ENCODE peak calls at places on chromosomes 12 and 14, in four cellular contexts. One of them, this sample, is unnamed.

GRCh38 chr12:131850856-131851559 is 22.8 kb downstream of the MMP17 start:
- DNase-seq in neuronal stem cell: no peak
- DNase-seq in IMR-90: no peak
- DNase-seq in mesendoderm: no peak
- DNase-seq in this sample: peak

GRCh38 chr14:22997676-22998323 is 12.1 kb downstream of the C14orf93 start:
- DNase-seq in neuronal stem cell: no peak
- DNase-seq in IMR-90: no peak
- DNase-seq in mesendoderm: no peak
- DNase-seq in this sample: no peak

GRCh38 chr14:38405851-38406630 is 150.1 kb upstream of the CLEC14A start:
- DNase-seq in neuronal stem cell: peak
- DNase-seq in IMR-90: peak
- DNase-seq in mesendoderm: peak
- DNase-seq in this sample: peak

GRCh38 chr14:63726499-63726898 is 1.4 kb downstream of the SGPP1 start:
- DNase-seq in neuronal stem cell: no peak
- DNase-seq in IMR-90: no peak
- DNase-seq in mesendoderm: no peak
- DNase-seq in this sample: no peak

GRCh38 chr12:68479261-68479581 is 131.5 kb upstream of the RAP1B start:
- DNase-seq in neuronal stem cell: no peak
- DNase-seq in IMR-90: peak
- DNase-seq in mesendoderm: no peak
- DNase-seq in this sample: no peak

GRCh38 chr12:45049912-45050318 is 984 bp downstream of the DBX2 start:
- DNase-seq in neuronal stem cell: peak
- DNase-seq in IMR-90: no peak
- DNase-seq in mesendoderm: peak
- DNase-seq in this sample: no peak

GRCh38 chr14:49594347-49595089 is 4.2 kb upstream of the LRR1 start:
- DNase-seq in neuronal stem cell: no peak
- DNase-seq in IMR-90: peak
- DNase-seq in mesendoderm: no peak
- DNase-seq in this sample: no peak

GRCh38 chr12:26473291-26473690 is 277.9 kb downstream of the SSPN start:
- DNase-seq in neuronal stem cell: no peak
- DNase-seq in IMR-90: peak
- DNase-seq in mesendoderm: no peak
- DNase-seq in this sample: no peak

GRCh38 chr14:62645649-62646048 is 399.6 kb downstream of the KCNH5 start:
- DNase-seq in neuronal stem cell: no peak
- DNase-seq in IMR-90: peak
- DNase-seq in mesendoderm: no peak
- DNase-seq in this sample: no peak

GRCh38 chr14:63478024-63478423 is 65.2 kb downstream of the PPP2R5E start:
- DNase-seq in neuronal stem cell: no peak
- DNase-seq in IMR-90: no peak
- DNase-seq in mesendoderm: no peak
- DNase-seq in this sample: no peak

GRCh38 chr14:100592461-100592871 is 5.2 kb upstream of the BEGAIN start:
- DNase-seq in neuronal stem cell: no peak
- DNase-seq in IMR-90: no peak
- DNase-seq in mesendoderm: no peak
- DNase-seq in this sample: no peak

GRCh38 chr12:13661005-13661887 is 320.2 kb downstream of the GRIN2B start:
- DNase-seq in neuronal stem cell: peak
- DNase-seq in IMR-90: peak
- DNase-seq in mesendoderm: peak
- DNase-seq in this sample: peak

GRCh38 chr12:65720136-65720535 is 104.1 kb upstream of the HMGA2 start:
- DNase-seq in neuronal stem cell: no peak
- DNase-seq in IMR-90: peak
- DNase-seq in mesendoderm: no peak
- DNase-seq in this sample: no peak

GRCh38 chr14:95759952-95760351 is 46.0 kb upstream of the TCL1A start:
- DNase-seq in neuronal stem cell: no peak
- DNase-seq in IMR-90: no peak
- DNase-seq in mesendoderm: peak
- DNase-seq in this sample: no peak

GRCh38 chr12:63090716-63091115 is 60.3 kb downstream of the AVPR1A start:
- DNase-seq in neuronal stem cell: no peak
- DNase-seq in IMR-90: no peak
- DNase-seq in mesendoderm: no peak
- DNase-seq in this sample: no peak

GRCh38 chr14:71908141-71908540 is 24.1 kb upstream of the RGS6 start:
- DNase-seq in neuronal stem cell: no peak
- DNase-seq in IMR-90: no peak
- DNase-seq in mesendoderm: peak
- DNase-seq in this sample: no peak

GRCh38 chr14:104281768-104282301 is 143.4 kb downstream of the KIF26A start:
- DNase-seq in neuronal stem cell: no peak
- DNase-seq in IMR-90: no peak
- DNase-seq in mesendoderm: no peak
- DNase-seq in this sample: peak

GRCh38 chr14:25396128-25396527 is 346.2 kb upstream of the STXBP6 start:
- DNase-seq in neuronal stem cell: no peak
- DNase-seq in IMR-90: no peak
- DNase-seq in mesendoderm: no peak
- DNase-seq in this sample: no peak

GRCh38 chr12:122830517-122831214 is 4.6 kb upstream of the HIP1R start:
- DNase-seq in neuronal stem cell: no peak
- DNase-seq in IMR-90: peak
- DNase-seq in mesendoderm: peak
- DNase-seq in this sample: no peak

GRCh38 chr14:71050227-71050823 is 143.1 kb downstream of the PCNX1 start:
- DNase-seq in neuronal stem cell: no peak
- DNase-seq in IMR-90: peak
- DNase-seq in mesendoderm: peak
- DNase-seq in this sample: no peak

GRCh38 chr12:58554522-58555157 is 365.7 kb downstream of the LRIG3 start:
- DNase-seq in neuronal stem cell: no peak
- DNase-seq in IMR-90: no peak
- DNase-seq in mesendoderm: no peak
- DNase-seq in this sample: no peak

GRCh38 chr12:131756441-131756840 is 45.6 kb downstream of the SFSWAP start:
- DNase-seq in neuronal stem cell: no peak
- DNase-seq in IMR-90: no peak
- DNase-seq in mesendoderm: no peak
- DNase-seq in this sample: no peak

GRCh38 chr12:14611640-14612203 is 44.0 kb upstream of the PLBD1 start:
- DNase-seq in neuronal stem cell: no peak
- DNase-seq in IMR-90: no peak
- DNase-seq in mesendoderm: no peak
- DNase-seq in this sample: no peak

GRCh38 chr12:111412007-111412829 is 6.5 kb downstream of the SH2B3 start:
- DNase-seq in neuronal stem cell: no peak
- DNase-seq in IMR-90: no peak
- DNase-seq in mesendoderm: peak
- DNase-seq in this sample: peak

GRCh38 chr12:124430491-124430890 is 135.6 kb downstream of the RFLNA start:
- DNase-seq in neuronal stem cell: no peak
- DNase-seq in IMR-90: no peak
- DNase-seq in mesendoderm: no peak
- DNase-seq in this sample: no peak

GRCh38 chr14:30058401-30058800 is 130.8 kb upstream of the PRKD1 start:
- DNase-seq in neuronal stem cell: no peak
- DNase-seq in IMR-90: peak
- DNase-seq in mesendoderm: no peak
- DNase-seq in this sample: no peak

GRCh38 chr14:43147480-43147879 is 1359.6 kb downstream of the FSCB start:
- DNase-seq in neuronal stem cell: no peak
- DNase-seq in IMR-90: peak
- DNase-seq in mesendoderm: no peak
- DNase-seq in this sample: no peak

GRCh38 chr12:116040412-116040811 is 237.1 kb downstream of the MED13L start:
- DNase-seq in neuronal stem cell: no peak
- DNase-seq in IMR-90: peak
- DNase-seq in mesendoderm: no peak
- DNase-seq in this sample: no peak

GRCh38 chr14:96243785-96244184 is 12.2 kb upstream of the BDKRB1 start:
- DNase-seq in neuronal stem cell: no peak
- DNase-seq in IMR-90: peak
- DNase-seq in mesendoderm: no peak
- DNase-seq in this sample: no peak

GRCh38 chr12:122449317-122449716 is 26.8 kb upstream of the CLIP1 start:
- DNase-seq in neuronal stem cell: no peak
- DNase-seq in IMR-90: peak
- DNase-seq in mesendoderm: no peak
- DNase-seq in this sample: no peak

GRCh38 chr12:754871-755562 is 2.6 kb downstream of the WNK1 start:
- DNase-seq in neuronal stem cell: no peak
- DNase-seq in IMR-90: peak
- DNase-seq in mesendoderm: peak
- DNase-seq in this sample: no peak

GRCh38 chr14:23492618-23493272 is 23.2 kb downstream of the NGDN start:
- DNase-seq in neuronal stem cell: no peak
- DNase-seq in IMR-90: peak
- DNase-seq in mesendoderm: peak
- DNase-seq in this sample: no peak

GRCh38 chr14:34436960-34437728 is 24.9 kb downstream of the SPTSSA start:
- DNase-seq in neuronal stem cell: no peak
- DNase-seq in IMR-90: no peak
- DNase-seq in mesendoderm: no peak
- DNase-seq in this sample: no peak

DNA sequence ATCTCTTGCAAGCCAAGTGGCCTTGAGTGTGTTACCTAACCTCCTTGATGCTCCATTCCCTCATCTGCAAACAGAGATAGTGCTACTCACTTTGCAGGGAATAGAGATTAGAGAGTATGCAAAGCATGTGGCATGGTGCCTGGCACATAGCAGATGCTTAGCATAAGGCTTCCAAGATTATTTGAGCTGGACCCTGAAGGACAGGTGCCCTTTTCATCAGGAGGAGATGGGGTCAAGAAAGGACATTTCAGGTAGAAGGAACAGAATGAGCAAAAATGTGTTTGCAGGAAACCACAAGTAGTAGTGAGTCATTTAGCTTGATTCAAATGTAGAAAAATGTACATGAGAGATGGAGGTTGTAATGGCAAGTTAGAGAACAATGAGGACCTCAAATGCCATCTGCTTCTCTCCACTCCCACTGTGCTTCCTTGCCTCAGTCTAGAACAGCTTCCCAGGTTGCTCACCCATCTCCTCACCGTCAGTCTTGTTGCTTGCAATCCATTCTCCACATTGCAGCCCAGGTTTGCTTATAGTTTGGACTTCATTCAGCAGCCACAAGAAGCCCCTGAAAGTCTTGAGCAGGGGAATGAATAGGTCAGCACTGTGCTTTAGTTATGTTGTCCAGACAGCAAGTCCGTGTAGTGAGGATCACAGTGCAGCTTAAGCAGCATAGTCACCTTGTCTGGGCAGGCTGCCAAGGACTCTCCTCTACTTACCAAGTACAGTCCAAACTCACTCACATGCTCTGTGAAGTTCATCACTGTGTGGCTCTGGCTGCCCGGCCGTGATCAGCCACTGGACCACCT is 536.3 kb upstream of the CCDC196 start:
- DNase-seq in neuronal stem cell: no peak
- DNase-seq in IMR-90: peak
- DNase-seq in mesendoderm: peak
- DNase-seq in this sample: no peak
- H3K23ac ChIP-seq in neuronal stem cell: no peak
- H3K23ac ChIP-seq in IMR-90: no peak
- H3K23ac ChIP-seq in mesendoderm: no peak
- H3K23ac ChIP-seq in this sample: no peak

DNA sequence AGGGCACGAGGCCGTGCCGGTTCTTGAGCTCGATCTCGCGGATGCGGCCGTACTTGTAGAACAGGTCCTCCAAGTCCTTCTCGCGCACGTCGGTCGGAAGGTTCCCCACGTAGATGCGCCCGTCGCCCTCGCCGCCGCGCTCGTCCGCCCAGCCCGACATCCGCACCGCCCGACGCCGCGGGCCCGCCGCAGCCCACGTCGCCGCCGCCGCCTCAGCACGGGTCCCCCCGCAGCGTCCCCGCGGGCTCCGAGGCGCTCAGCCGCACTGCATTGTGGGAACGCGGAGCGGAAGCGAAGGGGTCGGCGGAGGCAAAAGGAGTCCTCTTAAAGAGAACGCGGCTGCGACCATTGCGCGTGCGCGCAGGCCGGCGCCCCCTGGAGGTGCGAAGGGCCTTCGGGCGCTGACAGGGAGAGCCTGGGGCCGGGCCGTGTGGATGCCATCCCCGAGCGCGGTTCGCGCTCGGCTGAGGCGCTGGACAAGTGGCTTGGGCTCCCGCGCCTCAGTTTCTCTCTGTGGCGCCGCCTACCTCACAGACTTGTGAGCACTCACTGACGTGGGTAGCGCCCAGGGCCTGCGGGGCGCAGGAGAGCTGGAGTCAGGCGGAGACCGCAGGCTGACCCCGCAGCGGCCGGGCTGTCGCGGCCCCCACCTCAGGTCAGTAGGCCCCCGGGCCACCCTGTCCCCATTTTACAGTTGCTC is at the start of gene SRSF9:
- DNase-seq in neuronal stem cell: peak
- DNase-seq in IMR-90: peak
- DNase-seq in mesendoderm: peak
- DNase-seq in this sample: peak
- H3K23ac ChIP-seq in neuronal stem cell: peak
- H3K23ac ChIP-seq in IMR-90: peak
- H3K23ac ChIP-seq in mesendoderm: peak
- H3K23ac ChIP-seq in this sample: no peak

GRCh38 chr12:101697930-101698781 is 716 bp downstream of the CHPT1 start:
- DNase-seq in neuronal stem cell: peak
- DNase-seq in IMR-90: peak
- DNase-seq in mesendoderm: peak
- DNase-seq in this sample: peak

GRCh38 chr12:101696477-101697196 is 803 bp upstream of the CHPT1 start:
- DNase-seq in neuronal stem cell: no peak
- DNase-seq in IMR-90: no peak
- DNase-seq in mesendoderm: no peak
- DNase-seq in this sample: no peak

GRCh38 chr12:101698782-101699347 is 1.4 kb downstream of the CHPT1 start:
- DNase-seq in neuronal stem cell: no peak
- DNase-seq in IMR-90: peak
- DNase-seq in mesendoderm: peak
- DNase-seq in this sample: no peak

GRCh38 chr12:101695698-101696097 is 1.7 kb upstream of the CHPT1 start:
- DNase-seq in neuronal stem cell: no peak
- DNase-seq in IMR-90: peak
- DNase-seq in mesendoderm: no peak
- DNase-seq in this sample: no peak

GRCh38 chr12:101697197-101697929 is at the start of gene CHPT1:
- DNase-seq in neuronal stem cell: peak
- DNase-seq in IMR-90: peak
- DNase-seq in mesendoderm: peak
- DNase-seq in this sample: peak
- H3K23ac ChIP-seq in neuronal stem cell: peak
- H3K23ac ChIP-seq in IMR-90: peak
- H3K23ac ChIP-seq in mesendoderm: peak
- H3K23ac ChIP-seq in this sample: no peak

DNA sequence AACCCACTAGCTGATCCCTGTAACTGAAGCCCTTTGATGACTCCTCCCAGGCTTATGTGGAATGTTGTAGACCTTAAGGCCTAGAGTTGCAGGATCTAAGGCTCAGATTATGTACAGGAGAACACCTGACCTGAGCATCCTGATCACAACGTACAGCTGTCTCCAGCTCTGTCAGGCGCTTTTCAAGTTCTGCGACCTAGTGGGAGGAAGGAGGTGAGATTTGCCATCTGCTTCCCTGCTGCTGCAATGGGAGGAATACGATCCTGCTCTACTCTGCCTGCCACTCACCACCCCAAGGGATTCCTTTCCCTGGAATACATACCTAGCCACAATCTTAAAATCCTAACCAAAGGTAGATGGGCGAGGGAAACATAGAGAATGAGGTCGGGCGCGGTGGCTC is 10.5 kb downstream of the MBD6 start:
- DNase-seq in neuronal stem cell: no peak
- DNase-seq in IMR-90: no peak
- DNase-seq in mesendoderm: no peak
- DNase-seq in this sample: no peak
- H3K23ac ChIP-seq in neuronal stem cell: no peak
- H3K23ac ChIP-seq in IMR-90: no peak
- H3K23ac ChIP-seq in mesendoderm: no peak
- H3K23ac ChIP-seq in this sample: no peak